ENCODE peak calls at places on chromosomes 11 and 22, in nine cellular contexts. V is IMR-90, Z is kidney epithelial cell, Y is astrocyte of the cerebellum, E is fibroblast of lung, U is heart left ventricle, N is heart right ventricle, R is WTC11, K is mammary epithelial cell. I is an unnamed sample.

GRCh38 chr22:36012332-36012731 is 16.3 kb downstream of the RBFOX2 start:
- DNase-seq in V (peak; percentile 32), Z (no peak), Y (no peak), E (no peak), U (no peak), N (no peak), R (no peak), K (no peak), I (no peak)

GRCh38 chr11:62497132-62497915 is 49.3 kb downstream of the AHNAK start:
- DNase-seq in V (peak; percentile 81), Z (no peak), Y (no peak), E (peak; percentile 73), U (no peak), N (no peak), R (peak; percentile 43), K (peak; percentile 84), I (no peak)

GRCh38 chr11:117851852-117852251 is 24.6 kb downstream of the FXYD6 start:
- DNase-seq in V (no peak), Z (no peak), Y (peak; percentile 5), E (peak; percentile 18), U (no peak), N (peak; percentile 70), R (no peak), K (no peak), I (no peak)

GRCh38 chr11:13339196-13340153 is 61.9 kb downstream of the BMAL1 start:
- DNase-seq in V (peak; percentile 98), Z (peak; percentile 74), Y (peak; percentile 48), E (peak; percentile 98), U (no peak), N (no peak), R (no peak), K (peak; percentile 83), I (no peak)

GRCh38 chr22:30816413-30816812 is 121.7 kb downstream of the OSBP2 start:
- DNase-seq in V (no peak), Z (no peak), Y (no peak), E (no peak), U (no peak), N (no peak), R (no peak), K (no peak), I (no peak)

GRCh38 chr22:26524870-26525269 is 12.6 kb upstream of the TFIP11 start:
- DNase-seq in V (no peak), Z (no peak), Y (no peak), E (no peak), U (no peak), N (no peak), R (no peak), K (no peak), I (no peak)

GRCh38 chr11:43269229-43269928 is 42.4 kb upstream of the API5 start:
- DNase-seq in V (no peak), Z (no peak), Y (no peak), E (no peak), U (no peak), N (peak; percentile 12), R (peak; percentile 30), K (no peak), I (peak; percentile 74)

GRCh38 chr11:30585067-30585891 is 874 bp downstream of the MPPED2 start:
- DNase-seq in V (no peak), Z (no peak), Y (no peak), E (no peak), U (peak; percentile 67), N (peak; percentile 20), R (peak; percentile 64), K (no peak), I (peak; percentile 61)

GRCh38 chr11:5690736-5691135 is 1.1 kb downstream of the TRIM22 start:
- DNase-seq in V (peak; percentile 13), Z (no peak), Y (no peak), E (peak; percentile 41), U (peak; percentile 41), N (no peak), R (no peak), K (peak; percentile 17), I (no peak)

GRCh38 chr22:31241936-31242335 is 29.8 kb downstream of the LIMK2 start:
- DNase-seq in V (peak; percentile 90), Z (no peak), Y (no peak), E (peak; percentile 93), U (no peak), N (no peak), R (no peak), K (no peak), I (no peak)

GRCh38 chr11:6604081-6604626 is 580 bp downstream of the ILK start:
- DNase-seq in V (peak; percentile 70), Z (no peak), Y (peak; percentile 37), E (peak; percentile 64), U (peak; percentile 63), N (peak; percentile 61), R (peak; percentile 34), K (peak; percentile 46), I (peak; percentile 55)

GRCh38 chr11:125105921-125106320 is 5.5 kb downstream of the TMEM218 start:
- DNase-seq in V (peak; percentile 26), Z (no peak), Y (no peak), E (no peak), U (no peak), N (no peak), R (no peak), K (no peak), I (no peak)

GRCh38 chr11:131064373-131064991 is 148.2 kb upstream of the SNX19 start:
- DNase-seq in V (peak; percentile 70), Z (peak; percentile 16), Y (peak; percentile 51), E (peak; percentile 65), U (no peak), N (peak; percentile 31), R (peak; percentile 91), K (peak; percentile 43), I (peak; percentile 84)

GRCh38 chr11:122672892-122673291 is 17.4 kb downstream of the UBASH3B start:
- DNase-seq in V (no peak), Z (no peak), Y (no peak), E (no peak), U (peak; percentile 72), N (no peak), R (no peak), K (no peak), I (no peak)

GRCh38 chr11:12827929-12828812 is 153.9 kb downstream of the TEAD1 start:
- DNase-seq in V (peak; percentile 79), Z (peak; percentile 57), Y (peak; percentile 65), E (peak; percentile 84), U (no peak), N (peak; percentile 31), R (no peak), K (peak; percentile 71), I (no peak)

DNA sequence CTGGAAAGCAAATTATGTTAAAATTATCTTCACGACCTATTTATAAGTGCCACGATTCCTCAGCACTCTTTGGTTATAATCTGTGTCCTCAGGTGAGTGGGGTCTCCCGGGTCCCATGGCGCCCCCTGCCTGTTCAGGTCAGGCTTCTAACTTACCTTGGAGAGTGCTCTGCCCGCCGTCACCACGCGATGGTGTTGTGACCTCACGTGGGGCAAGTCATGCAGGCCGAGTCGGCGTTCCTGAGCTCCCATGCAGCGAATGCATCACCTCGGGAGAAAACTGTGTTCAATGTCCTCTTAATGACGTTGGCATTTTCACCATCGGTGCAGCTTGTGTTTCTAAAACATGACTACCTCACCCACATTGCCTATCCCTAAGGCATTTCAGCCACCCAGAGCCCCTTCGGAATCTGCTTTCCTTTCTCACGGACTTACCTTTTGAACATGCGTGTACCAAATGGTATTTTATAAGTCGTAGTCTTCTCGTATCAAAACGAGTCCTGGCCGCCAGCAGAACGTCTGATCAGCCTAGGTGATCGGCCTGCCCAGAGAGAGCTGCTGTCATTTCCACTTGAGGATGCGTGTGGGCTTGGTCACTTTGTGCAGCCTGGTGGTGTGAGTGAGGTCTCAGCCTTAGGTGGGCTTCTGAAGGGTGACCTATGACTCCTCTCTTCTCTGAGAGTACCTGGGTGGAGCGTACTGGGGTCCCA is 64.8 kb downstream of the TBC1D22A start:
- DNase-seq in V (no peak), Z (no peak), Y (no peak), E (no peak), U (no peak), N (no peak), R (peak; percentile 86), K (no peak), I (peak; percentile 38)
- TF ChIP-seq CTCF in V (no peak), Z (no peak), Y (no peak), E (no peak), U (peak; percentile 17), N (no peak), R (peak; percentile 47), K (no peak), I (no peak)

GRCh38 chr11:86629070-86629706 is 43.2 kb downstream of the ME3 start:
- DNase-seq in V (peak; percentile 66), Z (no peak), Y (no peak), E (no peak), U (no peak), N (peak; percentile 72), R (no peak), K (no peak), I (no peak)

GRCh38 chr11:86637976-86638375 is 34.4 kb downstream of the ME3 start:
- DNase-seq in V (peak; percentile 49), Z (no peak), Y (peak; percentile 60), E (peak; percentile 73), U (no peak), N (no peak), R (no peak), K (peak; percentile 52), I (no peak)

GRCh38 chr11:86627776-86628455 is 44.5 kb downstream of the ME3 start:
- DNase-seq in V (no peak), Z (no peak), Y (no peak), E (no peak), U (peak; percentile 71), N (no peak), R (no peak), K (no peak), I (no peak)

GRCh38 chr11:86636275-86636674 is 36.1 kb downstream of the ME3 start:
- DNase-seq in V (peak; percentile 31), Z (peak; percentile 77), Y (no peak), E (no peak), U (no peak), N (no peak), R (no peak), K (no peak), I (no peak)

GRCh38 chr11:86632499-86633269 is 39.7 kb downstream of the ME3 start:
- DNase-seq in V (peak; percentile 99), Z (peak; percentile 97), Y (peak; percentile 86), E (peak; percentile 99), U (peak; percentile 55), N (no peak), R (peak; percentile 33), K (peak; percentile 93), I (no peak)
- TF ChIP-seq CTCF in V (no peak), Z (peak; percentile 48), Y (peak; percentile 28), E (no peak), U (peak; percentile 46), N (peak; percentile 30), R (no peak), K (peak; percentile 53), I (no peak)

DNA sequence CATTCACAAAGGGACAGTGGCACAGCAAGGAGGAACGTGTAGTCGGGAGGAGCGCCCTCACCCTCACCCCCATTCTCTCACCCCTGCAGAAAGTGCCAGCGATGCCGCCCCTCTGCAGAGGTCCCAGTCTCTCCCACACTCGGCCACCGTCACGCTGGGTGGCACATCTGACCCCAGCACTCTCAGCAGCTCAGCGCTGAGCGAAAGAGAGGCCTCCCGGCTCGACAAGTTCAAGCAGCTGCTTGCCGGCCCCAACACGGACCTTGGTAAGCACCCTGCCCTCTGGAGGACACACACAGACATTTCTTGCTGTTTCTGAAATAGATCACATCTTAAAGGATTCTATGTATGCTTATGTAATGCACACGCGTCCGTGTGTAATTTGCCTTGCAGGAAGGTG is 34.9 kb downstream of the TBC1D22A start:
- DNase-seq in V (peak; percentile 55), Z (no peak), Y (no peak), E (peak; percentile 29), U (no peak), N (no peak), R (no peak), K (peak; percentile 39), I (peak; percentile 66)
- TF ChIP-seq CTCF in V (peak; percentile 36), Z (peak; percentile 46), Y (peak; percentile 39), E (peak; percentile 13), U (no peak), N (peak; percentile 10), R (no peak), K (peak; percentile 61), I (peak; percentile 36)

GRCh38 chr11:32385998-32386397 is 49.3 kb downstream of the WT1 start:
- DNase-seq in V (peak; percentile 41), Z (no peak), Y (peak; percentile 19), E (peak; percentile 37), U (no peak), N (peak; percentile 31), R (peak; percentile 46), K (peak; percentile 47), I (no peak)
- TF ChIP-seq CTCF in V (peak; percentile 37), Z (peak; percentile 49), Y (peak; percentile 71), E (peak; percentile 39), U (peak; percentile 61), N (peak; percentile 47), R (peak; percentile 15), K (peak; percentile 72), I (no peak)